ENCODE peak calls at places on chromosomes 7 and 10, in five cellular contexts. C, F, Z, A and W are unnamed samples. For H3K4me1, the result is how much of the 10 kb centered on the place peaks cover.

GRCh38 chr7:110835209-110835608 is 255.7 kb upstream of the LRRN3 start:
- DNase-seq in C (no peak), F (no peak), Z (no peak), A (no peak), W (peak)

GRCh38 chr10:132709471-132709951 is 76.4 kb downstream of the NKX6-2 start:
- DNase-seq in C (no peak), F (no peak), Z (no peak), A (no peak), W (no peak)

GRCh38 chr10:1674501-1674900 is 62.8 kb downstream of the ADARB2 start:
- DNase-seq in C (no peak), F (no peak), Z (no peak), A (no peak), W (no peak)

GRCh38 chr10:108582387-108582786 is 1340.9 kb downstream of the XPNPEP1 start:
- DNase-seq in C (no peak), F (no peak), Z (no peak), A (no peak), W (no peak)

GRCh38 chr10:108187396-108188012 is 1023.0 kb upstream of the SORCS1 start:
- DNase-seq in C (no peak), F (no peak), Z (no peak), A (no peak), W (peak)

GRCh38 chr7:108026647-108027046 is 23.7 kb upstream of the LAMB1 start:
- DNase-seq in C (no peak), F (no peak), Z (no peak), A (no peak), W (no peak)

GRCh38 chr7:17234398-17235021 is 63.9 kb upstream of the AHR start:
- DNase-seq in C (no peak), F (peak), Z (peak), A (no peak), W (peak)

GRCh38 chr7:136116186-136116585 is 139.0 kb upstream of the MTPN start:
- DNase-seq in C (no peak), F (no peak), Z (no peak), A (no peak), W (no peak)

GRCh38 chr10:102832248-102832647 is 5.0 kb downstream of the CYP17A1 start:
- DNase-seq in C (no peak), F (no peak), Z (no peak), A (no peak), W (no peak)

GRCh38 chr10:120587061-120587460 is 130.0 kb downstream of the PLPP4 start:
- DNase-seq in C (no peak), F (no peak), Z (no peak), A (no peak), W (no peak)

GRCh38 chr10:97850446-97850845 is 803 bp downstream of the GOLGA7B start:
- DNase-seq in C (peak), F (peak), Z (no peak), A (no peak), W (no peak)

GRCh38 chr7:43463401-43463980 is 119.4 kb upstream of the STK17A start:
- DNase-seq in C (peak), F (peak), Z (no peak), A (no peak), W (no peak)

GRCh38 chr10:71716406-71716805 is 3.2 kb downstream of the C10orf105 start:
- DNase-seq in C (no peak), F (no peak), Z (no peak), A (no peak), W (no peak)

GRCh38 chr7:92835140-92835850 is 1.1 kb downstream of the CDK6 start:
- DNase-seq in C (peak), F (peak), Z (peak), A (peak), W (peak)

GRCh38 chr10:132429281-132430230 is 32.6 kb downstream of the PWWP2B start:
- DNase-seq in C (no peak), F (no peak), Z (no peak), A (no peak), W (no peak)

GRCh38 chr10:80104066-80104926 is 25.8 kb downstream of the TMEM254 start:
- DNase-seq in C (no peak), F (no peak), Z (no peak), A (no peak), W (peak)

GRCh38 chr7:3670898-3671297 is 369.8 kb downstream of the SDK1 start:
- DNase-seq in C (no peak), F (no peak), Z (no peak), A (no peak), W (no peak)

GRCh38 chr7:95334434-95334833 is 10.1 kb upstream of the PON1 start:
- DNase-seq in C (no peak), F (no peak), Z (no peak), A (no peak), W (no peak)

GRCh38 chr10:102669206-102670064 is 25.2 kb downstream of the TRIM8 start:
- DNase-seq in C (peak), F (peak), Z (peak), A (peak), W (peak)

GRCh38 chr7:98085674-98086073 is 21.0 kb upstream of the LMTK2 start:
- DNase-seq in C (no peak), F (no peak), Z (no peak), A (no peak), W (peak)

GRCh38 chr10:3471927-3472704 is 299.5 kb upstream of the PITRM1 start:
- DNase-seq in C (peak), F (peak), Z (no peak), A (no peak), W (peak)

GRCh38 chr7:135759537-135759936 is 10.9 kb upstream of the FAM180A start:
- DNase-seq in C (no peak), F (no peak), Z (no peak), A (no peak), W (no peak)

GRCh38 chr10:93818086-93818485 is 60.4 kb downstream of the LGI1 start:
- DNase-seq in C (no peak), F (no peak), Z (no peak), A (no peak), W (no peak)

GRCh38 chr7:4108951-4109350 is 573.1 kb upstream of the FOXK1 start:
- DNase-seq in C (no peak), F (no peak), Z (no peak), A (no peak), W (no peak)

GRCh38 chr7:156376317-156376716 is 264.3 kb upstream of the RNF32 start:
- DNase-seq in C (no peak), F (no peak), Z (no peak), A (no peak), W (no peak)

GRCh38 chr10:14839305-14839695 is 1.2 kb downstream of the HSPA14 start:
- DNase-seq in C (peak), F (peak), Z (no peak), A (peak), W (no peak)

GRCh38 chr7:64628192-64628591 is 37.7 kb upstream of the ZNF107 start:
- DNase-seq in C (no peak), F (no peak), Z (no peak), A (no peak), W (no peak)

GRCh38 chr10:49205206-49205605 is 17.0 kb upstream of the TMEM273 start:
- DNase-seq in C (no peak), F (no peak), Z (no peak), A (no peak), W (no peak)

GRCh38 chr10:23203369-23204325 is 11.5 kb downstream of the PTF1A start:
- DNase-seq in C (peak), F (no peak), Z (no peak), A (no peak), W (no peak)

GRCh38 chr10:102382871-102383270 is 12.6 kb upstream of the NFKB2 start:
- DNase-seq in C (no peak), F (no peak), Z (no peak), A (no peak), W (no peak)

GRCh38 chr7:66921918-66922486 is 977 bp downstream of the TMEM248 start:
- DNase-seq in C (peak), F (peak), Z (no peak), A (peak), W (peak)

GRCh38 chr10:59557642-59558041 is 152.0 kb downstream of the SLC16A9 start:
- DNase-seq in C (peak), F (peak), Z (no peak), A (no peak), W (no peak)

GRCh38 chr10:104034401-104035053 is 51.2 kb downstream of the COL17A1 start:
- DNase-seq in C (no peak), F (no peak), Z (no peak), A (no peak), W (no peak)

GRCh38 chr7:2726316-2727018 is 38.5 kb downstream of the AMZ1 start:
- DNase-seq in C (no peak), F (no peak), Z (no peak), A (no peak), W (no peak)

GRCh38 chr10:101710064-101710695 is 15.2 kb upstream of the FBXW4 start:
- DNase-seq in C (peak), F (peak), Z (no peak), A (no peak), W (no peak)

GRCh38 chr10:3525832-3526449 is 259.1 kb downstream of the KLF6 start:
- DNase-seq in C (no peak), F (no peak), Z (peak), A (no peak), W (peak)

GRCh38 chr10:61142987-61143386 is 199.0 kb upstream of the RHOBTB1 start:
- DNase-seq in C (no peak), F (no peak), Z (no peak), A (no peak), W (no peak)

GRCh38 chr7:36487756-36488336 is 98.2 kb downstream of the ANLN start:
- DNase-seq in C (peak), F (peak), Z (peak), A (peak), W (peak)
- TF ChIP-seq EZH2phosphoT487 in C (no peak), F (no peak), Z (no peak), A (no peak), W (no peak)

GRCh38 chr7:1274121-1274875 is 41.6 kb downstream of the UNCX start:
- DNase-seq in C (no peak), F (no peak), Z (no peak), A (no peak), W (no peak)
- H3K4me1 ChIP-seq in C (under half), F (under half), Z (under half), A (under half), W (under half)

GRCh38 chr10:86970887-86971145 is 2.5 kb downstream of the ADIRF start:
- DNase-seq in C (peak), F (peak), Z (no peak), A (no peak), W (no peak)

GRCh38 chr10:86970152-86970886 is 2.0 kb downstream of the ADIRF start:
- DNase-seq in C (peak), F (peak), Z (peak), A (no peak), W (peak)

GRCh38 chr10:86972613-86973380 is 4.5 kb downstream of the ADIRF start:
- DNase-seq in C (no peak), F (no peak), Z (no peak), A (no peak), W (no peak)

GRCh38 chr10:86969421-86970041 is 1.2 kb downstream of the ADIRF start:
- DNase-seq in C (no peak), F (no peak), Z (no peak), A (no peak), W (peak)

GRCh38 chr10:86971146-86971991 is 3.1 kb downstream of the ADIRF start:
- DNase-seq in C (peak), F (peak), Z (peak), A (no peak), W (peak)
- TF ChIP-seq EZH2phosphoT487 in C (peak), F (no peak), Z (no peak), A (no peak), W (peak)

GRCh38 chr10:69869291-69869841 is 67.7 kb downstream of the COL13A1 start:
- DNase-seq in C (no peak), F (no peak), Z (peak), A (no peak), W (peak)
- H3K4me1 ChIP-seq in C (half or more), F (half or more), Z (under half), A (under half), W (half or more)

GRCh38 chr10:30727524-30727923 is 98.0 kb upstream of the LYZL2 start:
- DNase-seq in C (no peak), F (no peak), Z (no peak), A (no peak), W (peak)
- TF ChIP-seq EZH2phosphoT487 in C (no peak), F (no peak), Z (no peak), A (no peak), W (no peak)

GRCh38 chr7:38410056-38410455 is 136.6 kb upstream of the TARP start:
- DNase-seq in C (no peak), F (no peak), Z (no peak), A (no peak), W (no peak)
- H3K4me1 ChIP-seq in C (under half), F (under half), Z (under half), A (under half), W (under half)

GRCh38 chr7:94228223-94228622 is 166.5 kb upstream of the COL1A2 start:
- DNase-seq in C (no peak), F (peak), Z (no peak), A (no peak), W (no peak)

GRCh38 chr7:94222516-94222915 is 172.2 kb upstream of the COL1A2 start:
- DNase-seq in C (no peak), F (no peak), Z (no peak), A (no peak), W (no peak)

GRCh38 chr7:94228678-94229077 is 166.0 kb upstream of the COL1A2 start:
- DNase-seq in C (no peak), F (no peak), Z (no peak), A (no peak), W (no peak)

DNA sequence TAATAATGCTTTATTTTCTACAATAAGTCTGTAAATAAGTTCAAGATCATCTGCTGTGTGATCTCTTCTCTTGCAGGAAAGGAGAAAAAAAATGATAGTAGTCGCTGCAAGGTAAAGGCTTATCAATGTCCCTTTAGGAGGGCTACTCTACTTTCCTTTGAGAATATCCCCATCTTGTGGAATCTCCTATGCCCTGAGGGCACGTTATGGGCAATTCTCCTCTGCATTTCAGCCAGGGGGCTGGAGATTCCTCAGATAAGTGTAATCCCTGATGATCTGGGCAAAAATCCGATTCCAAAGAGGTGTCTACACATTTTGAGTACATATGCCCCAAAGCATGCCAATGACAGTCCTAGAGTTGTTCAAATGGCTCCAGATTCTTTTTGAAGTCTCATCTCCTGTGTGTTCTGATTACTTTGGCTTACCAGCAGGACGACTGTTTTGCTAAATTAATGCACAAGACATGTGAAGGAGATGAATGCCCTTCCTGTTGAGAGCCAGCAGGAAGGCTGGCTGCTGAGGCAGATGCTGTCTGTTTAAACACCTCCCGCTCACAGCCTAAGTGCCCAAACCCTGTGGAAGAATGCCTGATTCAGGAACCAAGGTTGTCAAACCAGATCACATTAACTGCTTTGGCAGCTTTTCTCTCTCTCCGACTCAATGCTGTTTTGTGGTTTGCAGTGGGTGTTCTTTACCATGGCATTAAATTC is 171.2 kb upstream of the COL1A2 start:
- DNase-seq in C (peak), F (peak), Z (peak), A (peak), W (peak)
- TF ChIP-seq EZH2phosphoT487 in C (peak), F (no peak), Z (no peak), A (no peak), W (no peak)

GRCh38 chr10:129727495-129727894 is 236.6 kb downstream of the EBF3 start:
- DNase-seq in C (no peak), F (no peak), Z (no peak), A (no peak), W (no peak)
- H3K4me1 ChIP-seq in C (under half), F (under half), Z (under half), A (under half), W (under half)

GRCh38 chr7:26684447-26684846 is 179.9 kb downstream of the SKAP2 start:
- DNase-seq in C (no peak), F (no peak), Z (no peak), A (no peak), W (no peak)

GRCh38 chr7:26686448-26686981 is 177.9 kb downstream of the SKAP2 start:
- DNase-seq in C (peak), F (peak), Z (peak), A (peak), W (peak)

GRCh38 chr7:26683277-26683676 is 181.1 kb downstream of the SKAP2 start:
- DNase-seq in C (no peak), F (no peak), Z (no peak), A (no peak), W (no peak)

GRCh38 chr7:26688388-26688787 is 176.0 kb downstream of the SKAP2 start:
- DNase-seq in C (no peak), F (no peak), Z (no peak), A (no peak), W (no peak)

GRCh38 chr7:26685636-26686035 is 178.8 kb downstream of the SKAP2 start:
- DNase-seq in C (no peak), F (no peak), Z (no peak), A (no peak), W (no peak)
- TF ChIP-seq EZH2phosphoT487 in C (no peak), F (no peak), Z (no peak), A (no peak), W (no peak)